ENCODE peak calls at places on chromosome 1, in ten cellular contexts. X is stimulated activated CD4-positive, alpha-beta T cell treated with anti-CD3 and anti-CD28 coated beads, TNF-alpha, amount 100 ng/mL, for 24 hours; Y is OCI-LY7; N is activated T-cell treated with anti-CD3 and anti-CD28 coated beads for 24 hours; R is CD4-positive, CD25-positive, alpha-beta regulatory T cell; W is HT-29; V is activated CD4-positive, CD25-positive, alpha-beta regulatory T cell treated with anti-CD3 and anti-CD28 coated beads, Interleukin-2, amount 50 U/mL, for 72 hours; U is H9; T is EL; D is amniotic stem cell. S is an unnamed sample.

GRCh38 chr1:63772201-63772600 is 1.6 kb upstream of the ROR1 start:
- DNase-seq in X (no peak), Y (no peak), N (no peak), R (no peak), W (no peak), V (no peak), U (no peak), T (no peak), D (no peak), S (no peak)

GRCh38 chr1:31703431-31704260 is at the start of gene COL16A1:
- DNase-seq in X (no peak), Y (no peak), N (no peak), R (no peak), W (peak), V (no peak), U (peak), T (peak), D (no peak), S (peak)

GRCh38 chr1:66598670-66599069 is 64.7 kb downstream of the SGIP1 start:
- DNase-seq in X (no peak), Y (no peak), N (no peak), R (no peak), W (no peak), V (no peak), U (no peak), T (peak), D (peak), S (peak)

GRCh38 chr1:114207635-114208034 is 54.0 kb upstream of the SYT6 start:
- DNase-seq in X (no peak), Y (no peak), N (no peak), R (no peak), W (no peak), V (no peak), U (peak), T (no peak), D (no peak), S (no peak)

GRCh38 chr1:111471012-111471411 is 2.8 kb upstream of the C1orf162 start:
- DNase-seq in X (peak), Y (peak), N (peak), R (peak), W (no peak), V (peak), U (no peak), T (no peak), D (no peak), S (no peak)

GRCh38 chr1:241167121-241167619 is 189.8 kb downstream of the RGS7 start:
- DNase-seq in X (no peak), Y (no peak), N (no peak), R (no peak), W (no peak), V (no peak), U (no peak), T (no peak), D (no peak), S (no peak)

GRCh38 chr1:54335396-54336056 is 70.7 kb downstream of the SSBP3 start:
- DNase-seq in X (no peak), Y (no peak), N (no peak), R (no peak), W (no peak), V (no peak), U (no peak), T (peak), D (peak), S (peak)

GRCh38 chr1:41006942-41007865 is 14.3 kb downstream of the SLFNL1 start:
- DNase-seq in X (no peak), Y (no peak), N (no peak), R (no peak), W (no peak), V (no peak), U (no peak), T (no peak), D (no peak), S (peak)

GRCh38 chr1:145892486-145893087 is 6.9 kb upstream of the ANKRD35 start:
- DNase-seq in X (no peak), Y (no peak), N (no peak), R (no peak), W (peak), V (no peak), U (no peak), T (peak), D (no peak), S (peak)

GRCh38 chr1:76336951-76337371 is 262.4 kb downstream of the ST6GALNAC3 start:
- DNase-seq in X (no peak), Y (peak), N (no peak), R (no peak), W (no peak), V (no peak), U (peak), T (peak), D (peak), S (peak)

GRCh38 chr1:8555582-8555981 is 237.7 kb downstream of the SLC45A1 start:
- DNase-seq in X (no peak), Y (no peak), N (no peak), R (no peak), W (no peak), V (no peak), U (no peak), T (no peak), D (no peak), S (no peak)

GRCh38 chr1:177648138-177648537 is 321.7 kb downstream of the SEC16B start:
- DNase-seq in X (no peak), Y (no peak), N (no peak), R (no peak), W (no peak), V (no peak), U (no peak), T (no peak), D (no peak), S (no peak)

GRCh38 chr1:104238991-104239390 is 489.3 kb downstream of the AMY1C start:
- DNase-seq in X (no peak), Y (no peak), N (no peak), R (no peak), W (no peak), V (no peak), U (no peak), T (no peak), D (no peak), S (no peak)

GRCh38 chr1:116899529-116899928 is 10.2 kb upstream of the PTGFRN start:
- DNase-seq in X (no peak), Y (no peak), N (no peak), R (no peak), W (no peak), V (no peak), U (no peak), T (no peak), D (no peak), S (no peak)

GRCh38 chr1:54338479-54338878 is 67.7 kb downstream of the SSBP3 start:
- DNase-seq in X (no peak), Y (no peak), N (no peak), R (no peak), W (no peak), V (no peak), U (no peak), T (no peak), D (no peak), S (peak)

GRCh38 chr1:47837046-47837830 is 159.9 kb downstream of the TRABD2B start:
- DNase-seq in X (no peak), Y (no peak), N (no peak), R (no peak), W (no peak), V (no peak), U (no peak), T (no peak), D (no peak), S (no peak)

GRCh38 chr1:222441006-222441620 is 106.8 kb downstream of the HHIPL2 start:
- DNase-seq in X (no peak), Y (no peak), N (no peak), R (no peak), W (no peak), V (no peak), U (no peak), T (no peak), D (no peak), S (peak)

GRCh38 chr1:204223129-204223860 is 9.5 kb upstream of the GOLT1A start:
- DNase-seq in X (no peak), Y (no peak), N (no peak), R (no peak), W (no peak), V (no peak), U (no peak), T (no peak), D (no peak), S (no peak)

GRCh38 chr1:174297351-174297750 is 138.0 kb downstream of the RABGAP1L start:
- DNase-seq in X (no peak), Y (no peak), N (no peak), R (no peak), W (no peak), V (no peak), U (peak), T (no peak), D (no peak), S (no peak)

GRCh38 chr1:84168783-84169182 is 24.7 kb downstream of the PRKACB start:
- DNase-seq in X (no peak), Y (no peak), N (no peak), R (no peak), W (no peak), V (no peak), U (no peak), T (no peak), D (no peak), S (no peak)

GRCh38 chr1:53166366-53166765 is 23.9 kb upstream of the SLC1A7 start:
- DNase-seq in X (no peak), Y (no peak), N (no peak), R (no peak), W (no peak), V (no peak), U (no peak), T (no peak), D (no peak), S (no peak)

S was measured in IMR-90.